ENCODE peak calls at places on chromosomes 16 and 17, in five cellular contexts. F, C, R, Z and A are unnamed samples.

GRCh38 chr17:36107660-36108059 is 4.0 kb downstream of the CCL4 start:
- DNase-seq in F (no peak), C (no peak), R (no peak), Z (no peak), A (no peak)

GRCh38 chr17:66964083-66964771 is at the start of gene CACNG4:
- DNase-seq in F (no peak), C (peak), R (no peak), Z (no peak), A (no peak)

GRCh38 chr16:25063865-25064264 is 47.7 kb upstream of the LCMT1 start:
- DNase-seq in F (no peak), C (no peak), R (no peak), Z (no peak), A (peak)

GRCh38 chr16:57795431-57795878 is 6.8 kb downstream of the KIFC3 start:
- DNase-seq in F (no peak), C (peak), R (peak), Z (peak), A (peak)

GRCh38 chr17:71234349-71234748 is 886.5 kb upstream of the SOX9 start:
- DNase-seq in F (no peak), C (no peak), R (no peak), Z (no peak), A (no peak)

GRCh38 chr17:79012563-79013134 is 3.1 kb upstream of the CANT1 start:
- DNase-seq in F (no peak), C (no peak), R (no peak), Z (no peak), A (no peak)

GRCh38 chr17:30559656-30560055 is 82.4 kb downstream of the GOSR1 start:
- DNase-seq in F (peak), C (peak), R (no peak), Z (no peak), A (no peak)

GRCh38 chr16:30365200-30365599 is 5.1 kb downstream of the TBC1D10B start:
- DNase-seq in F (no peak), C (no peak), R (no peak), Z (no peak), A (peak)

GRCh38 chr16:81035975-81036750 is 521 bp downstream of the ATMIN start:
- DNase-seq in F (no peak), C (peak), R (peak), Z (peak), A (peak)

GRCh38 chr16:85634747-85635544 is 21.8 kb downstream of the GSE1 start:
- DNase-seq in F (no peak), C (no peak), R (no peak), Z (no peak), A (no peak)

GRCh38 chr17:79335456-79335855 is 260.8 kb downstream of the ENGASE start:
- DNase-seq in F (no peak), C (peak), R (no peak), Z (no peak), A (no peak)

GRCh38 chr17:32792207-32792606 is 84.7 kb downstream of the MYO1D start:
- DNase-seq in F (no peak), C (no peak), R (no peak), Z (no peak), A (no peak)

GRCh38 chr16:19649980-19650379 is 68.0 kb downstream of the KNOP1 start:
- DNase-seq in F (no peak), C (no peak), R (no peak), Z (no peak), A (no peak)

GRCh38 chr16:72502654-72503005 is 330.7 kb upstream of the PMFBP1 start:
- DNase-seq in F (no peak), C (no peak), R (no peak), Z (no peak), A (no peak)

GRCh38 chr17:66778531-66778930 is 56.4 kb upstream of the CACNG5 start:
- DNase-seq in F (no peak), C (no peak), R (no peak), Z (no peak), A (no peak)

GRCh38 chr17:81581758-81582157 is 29.6 kb upstream of the FAAP100 start:
- DNase-seq in F (no peak), C (no peak), R (no peak), Z (no peak), A (no peak)

GRCh38 chr17:73867056-73867455 is 222.8 kb upstream of the SDK2 start:
- DNase-seq in F (no peak), C (no peak), R (no peak), Z (no peak), A (no peak)

GRCh38 chr16:89700649-89701424 is 668 bp downstream of the SPATA2L start:
- DNase-seq in F (peak), C (peak), R (peak), Z (peak), A (peak)

GRCh38 chr16:28098959-28099945 is 35.7 kb upstream of the GSG1L start:
- DNase-seq in F (peak), C (peak), R (no peak), Z (no peak), A (no peak)

GRCh38 chr17:81727324-81728031 is 15.4 kb downstream of the SLC25A10 start:
- DNase-seq in F (peak), C (no peak), R (peak), Z (no peak), A (no peak)

GRCh38 chr16:58448890-58449289 is 51.1 kb upstream of the NDRG4 start:
- DNase-seq in F (no peak), C (no peak), R (no peak), Z (no peak), A (no peak)

GRCh38 chr16:82181456-82182185 is 11.6 kb upstream of the MPHOSPH6 start:
- DNase-seq in F (no peak), C (no peak), R (no peak), Z (no peak), A (no peak)

GRCh38 chr17:74437702-74438101 is 5.8 kb downstream of the GPRC5C start:
- DNase-seq in F (no peak), C (no peak), R (no peak), Z (peak), A (no peak)

GRCh38 chr17:10026786-10027046 is 121.6 kb upstream of the RCVRN start:
- DNase-seq in F (no peak), C (no peak), R (no peak), Z (no peak), A (no peak)

GRCh38 chr16:22727285-22728166 is 86.4 kb upstream of the HS3ST2 start:
- DNase-seq in F (no peak), C (no peak), R (no peak), Z (no peak), A (no peak)

GRCh38 chr17:9364837-9365430 is 210.7 kb downstream of the STX8 start:
- DNase-seq in F (no peak), C (no peak), R (no peak), Z (no peak), A (no peak)

GRCh38 chr17:60971515-60972369 is 294.1 kb downstream of the BCAS3 start:
- DNase-seq in F (no peak), C (no peak), R (peak), Z (peak), A (peak)

GRCh38 chr16:68253721-68254120 is 8.5 kb downstream of the PLA2G15 start:
- DNase-seq in F (no peak), C (no peak), R (no peak), Z (no peak), A (no peak)

GRCh38 chr17:37844158-37844976 is 79.8 kb upstream of the TBC1D3K start:
- DNase-seq in F (peak), C (peak), R (peak), Z (peak), A (peak)

GRCh38 chr16:50635505-50636392 is 45.4 kb downstream of the SNX20 start:
- DNase-seq in F (no peak), C (no peak), R (no peak), Z (peak), A (no peak)

GRCh38 chr17:17680477-17681186 is 626 bp upstream of the RAI1 start:
- DNase-seq in F (no peak), C (no peak), R (no peak), Z (no peak), A (no peak)
- H3K4me3 ChIP-seq in F (peak), C (peak), R (peak), Z (peak), A (no peak)

DNA sequence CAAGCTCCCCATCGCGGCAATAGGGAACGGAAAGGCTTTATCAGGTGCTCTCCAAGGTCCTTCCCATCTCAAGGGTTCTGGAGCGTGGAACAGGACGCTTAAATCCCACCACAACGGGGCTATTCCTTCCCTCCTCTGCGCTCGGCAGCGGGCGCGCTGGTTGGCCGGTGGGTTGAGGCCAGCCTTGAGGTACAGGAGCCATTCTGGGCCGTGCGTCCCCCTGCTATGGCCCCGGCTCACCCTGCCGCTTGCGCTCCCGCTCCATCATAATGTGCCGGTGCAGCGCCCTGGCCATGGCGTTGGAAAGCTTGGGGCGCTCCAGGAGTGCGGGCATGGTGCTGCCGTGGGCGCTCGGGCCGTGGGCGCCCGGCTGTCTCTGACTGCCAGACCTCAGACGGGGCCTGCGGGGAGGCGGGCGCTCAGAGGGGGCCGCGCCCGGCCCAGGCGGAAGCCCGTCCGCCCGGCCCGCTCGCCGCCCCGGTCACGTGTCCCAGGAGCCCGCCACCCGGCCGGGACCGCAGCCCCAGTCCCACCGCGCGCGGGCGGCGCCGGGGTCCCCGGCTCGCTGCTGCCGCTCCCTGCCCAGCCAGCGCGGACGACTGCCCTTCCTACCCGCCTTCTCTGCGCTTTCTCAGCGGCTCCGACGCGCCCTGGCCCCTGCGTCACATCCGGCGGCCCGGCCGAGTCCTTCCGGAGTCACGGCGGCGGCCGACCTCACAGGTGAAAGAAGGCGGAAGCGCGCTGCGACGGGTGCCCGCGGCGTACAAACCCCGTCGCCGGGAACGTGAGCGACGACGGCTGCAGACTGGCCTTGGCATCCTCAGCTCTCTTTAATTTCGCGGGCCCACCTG is at the start of gene GPS2:
- DNase-seq in F (peak), C (peak), R (peak), Z (peak), A (peak)
- TF ChIP-seq CTCF in F (no peak), C (no peak), R (no peak), Z (no peak), A (no peak)

GRCh38 chr17:6755731-6756184 is at the start of gene XAF1:
- DNase-seq in F (peak), C (peak), R (peak), Z (no peak), A (no peak)
- H3K4me3 ChIP-seq in F (peak), C (peak), R (peak), Z (no peak), A (no peak)

GRCh38 chr17:18038861-18039534 is at the start of the genes ATPAF2 and GID4:
- DNase-seq in F (peak), C (peak), R (peak), Z (peak), A (peak)
- TF ChIP-seq CTCF in F (peak), C (no peak), R (no peak), Z (peak), A (no peak)

GRCh38 chr17:43905985-43906852 is 1.1 kb downstream of the MPP2 start:
- DNase-seq in F (peak), C (peak), R (peak), Z (peak), A (peak)
- H3K4me3 ChIP-seq in F (peak), C (peak), R (peak), Z (peak), A (peak)

DNA sequence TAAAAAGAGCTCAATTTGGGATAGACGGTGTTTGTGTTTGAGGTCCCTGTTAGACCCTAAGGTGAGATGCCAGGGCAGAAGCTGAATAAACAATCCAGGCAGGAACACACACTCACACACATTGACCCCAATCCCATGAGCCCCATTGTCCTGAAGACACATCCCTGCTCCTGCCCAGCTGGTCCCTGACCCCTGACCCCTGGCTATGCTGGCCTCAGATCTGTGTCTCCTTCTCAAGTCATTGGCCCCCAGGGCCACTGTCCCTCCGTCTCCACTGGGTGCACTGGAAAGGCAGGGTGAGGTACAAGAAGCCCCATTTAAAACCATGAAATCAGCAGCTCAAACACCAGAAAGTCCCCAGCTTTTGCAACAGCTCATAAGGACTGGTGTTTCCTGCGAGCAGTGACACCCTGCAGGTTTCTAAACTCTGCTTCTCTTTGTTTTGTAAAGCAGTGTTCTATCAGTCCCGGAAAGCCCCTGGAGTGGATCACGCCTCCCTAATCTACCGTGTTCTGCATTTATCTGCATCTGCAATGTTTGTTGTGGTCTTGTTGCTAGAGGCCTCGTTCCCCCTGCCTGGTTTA is 18.0 kb upstream of the ASGR2 start:
- DNase-seq in F (no peak), C (no peak), R (peak), Z (no peak), A (peak)
- TF ChIP-seq CTCF in F (no peak), C (no peak), R (no peak), Z (no peak), A (no peak)

GRCh38 chr16:979106-979505 is 2.5 kb upstream of the SOX8 start:
- DNase-seq in F (no peak), C (peak), R (no peak), Z (no peak), A (no peak)

GRCh38 chr16:982152-983043 is 828 bp downstream of the SOX8 start:
- DNase-seq in F (no peak), C (peak), R (no peak), Z (peak), A (no peak)

GRCh38 chr16:981695-982151 is at the start of gene SOX8:
- DNase-seq in F (no peak), C (peak), R (no peak), Z (no peak), A (no peak)

GRCh38 chr16:979859-980594 is 1.5 kb upstream of the SOX8 start:
- DNase-seq in F (no peak), C (peak), R (no peak), Z (no peak), A (peak)

GRCh38 chr16:980595-980854 is 1.0 kb upstream of the SOX8 start:
- DNase-seq in F (no peak), C (no peak), R (no peak), Z (no peak), A (no peak)
- H3K4me3 ChIP-seq in F (peak), C (peak), R (peak), Z (peak), A (peak)

GRCh38 chr16:66968847-66969246 is 7.8 kb downstream of the CES3 start:
- DNase-seq in F (no peak), C (no peak), R (no peak), Z (no peak), A (no peak)

GRCh38 chr16:66960270-66960669 is 796 bp upstream of the CES3 start:
- DNase-seq in F (no peak), C (no peak), R (no peak), Z (no peak), A (no peak)

GRCh38 chr16:66961065-66961744 is at the start of gene CES3:
- DNase-seq in F (peak), C (no peak), R (peak), Z (peak), A (peak)

GRCh38 chr16:66959645-66960177 is 1.4 kb upstream of the CES3 start:
- DNase-seq in F (no peak), C (no peak), R (no peak), Z (no peak), A (no peak)

DNA sequence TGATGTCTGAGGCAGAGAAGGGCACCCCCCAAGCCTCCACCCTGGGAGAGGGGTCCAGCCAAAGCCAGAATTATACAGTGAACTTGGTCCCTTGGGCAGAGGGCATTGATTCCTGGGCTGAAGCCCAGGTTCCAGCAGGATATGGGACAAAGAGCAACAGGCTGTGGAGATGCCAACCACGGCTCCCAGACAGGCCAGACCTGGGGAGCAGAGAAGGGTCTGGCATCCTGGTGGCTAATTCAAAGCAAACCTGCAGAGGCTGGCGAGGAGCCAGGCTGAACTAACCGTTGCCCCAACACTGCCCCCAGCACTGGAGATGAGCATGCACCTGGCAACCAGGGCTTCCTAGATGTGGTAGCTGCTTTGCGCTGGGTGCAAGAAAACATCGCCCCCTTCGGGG is 3.0 kb downstream of the CES3 start:
- DNase-seq in F (no peak), C (no peak), R (no peak), Z (no peak), A (no peak)
- TF ChIP-seq CTCF in F (no peak), C (no peak), R (no peak), Z (no peak), A (no peak)